ENCODE peak calls at places on chromosomes 7 and 10, in seven cellular contexts. N is neuronal stem cell, U is transverse colon, P is gastrocnemius medialis, T is cardiac muscle cell, Z is left ventricle myocardium inferior, Y is fibroblast of lung. G is an unnamed sample.

GRCh38 chr10:50937230-50937907 is 51.9 kb upstream of the A1CF start:
- DNase-seq in T (peak; percentile 55), Y (peak; percentile 75), P (no peak), U (no peak), N (no peak), Z (no peak), G (no peak)

GRCh38 chr7:81159402-81159801 is 240.6 kb upstream of the SEMA3C start:
- DNase-seq in N (no peak), T (no peak), P (no peak), Z (no peak), Y (no peak), U (no peak), G (no peak)

GRCh38 chr7:121390109-121390508 is 6.0 kb downstream of the FAM3C start:
- DNase-seq in Z (no peak), N (no peak), U (no peak), P (no peak), Y (no peak), T (no peak), G (no peak)

GRCh38 chr7:147412109-147412508 is 1178.5 kb upstream of the C7orf33 start:
- DNase-seq in Z (no peak), Y (no peak), U (no peak), T (no peak), N (no peak), P (no peak), G (no peak)

GRCh38 chr10:120477006-120477722 is 20.1 kb downstream of the PLPP4 start:
- DNase-seq in U (no peak), N (no peak), Y (no peak), P (no peak), Z (no peak), T (no peak), G (no peak)

GRCh38 chr7:50092579-50093411 is at the start of gene ZPBP:
- DNase-seq in Y (peak; percentile 36), P (no peak), T (peak; percentile 47), Z (peak; percentile 13), U (no peak), N (peak; percentile 48), G (no peak)

GRCh38 chr7:91344248-91344647 is 80.0 kb downstream of the FZD1 start:
- DNase-seq in T (no peak), N (no peak), Y (no peak), P (no peak), U (no peak), Z (no peak), G (no peak)

GRCh38 chr7:134701272-134701671 is 54.6 kb downstream of the BPGM start:
- DNase-seq in P (no peak), Y (peak; percentile 29), N (no peak), Z (no peak), T (no peak), U (no peak), G (no peak)

GRCh38 chr10:7505196-7505595 is 94.4 kb upstream of the SFMBT2 start:
- DNase-seq in P (no peak), Z (no peak), U (no peak), N (no peak), T (no peak), Y (no peak), G (no peak)

GRCh38 chr7:14016950-14017349 is 27.5 kb upstream of the ETV1 start:
- DNase-seq in Y (no peak), U (no peak), T (no peak), P (no peak), Z (no peak), N (no peak), G (no peak)

GRCh38 chr10:103244663-103245271 is 920 bp upstream of the RPEL1 start:
- DNase-seq in T (peak; percentile 80), P (peak; percentile 79), Y (peak; percentile 85), N (peak; percentile 80), Z (peak; percentile 60), U (peak; percentile 83), G (peak; percentile 69)

GRCh38 chr10:114486938-114487814 is 82.9 kb upstream of the AFAP1L2 start:
- DNase-seq in P (no peak), N (no peak), U (no peak), T (no peak), Z (no peak), Y (peak; percentile 29), G (no peak)

GRCh38 chr10:62045765-62046521 is 144.4 kb downstream of the ARID5B start:
- DNase-seq in Y (peak; percentile 89), Z (no peak), T (no peak), U (no peak), N (peak; percentile 24), P (no peak), G (no peak)

GRCh38 chr10:17588420-17588819 is 28.8 kb downstream of the HACD1 start:
- DNase-seq in N (no peak), Y (no peak), U (no peak), P (no peak), Z (no peak), T (no peak), G (no peak)

GRCh38 chr10:123862421-123863188 is 29.0 kb downstream of the CPXM2 start:
- DNase-seq in N (no peak), P (no peak), T (no peak), U (no peak), Y (no peak), Z (no peak), G (no peak)

GRCh38 chr7:133434246-133434865 is 181.5 kb downstream of the EXOC4 start:
- DNase-seq in Z (no peak), T (no peak), N (no peak), P (no peak), Y (peak; percentile 67), U (no peak), G (no peak)

GRCh38 chr10:1461016-1461415 is 276.3 kb downstream of the ADARB2 start:
- DNase-seq in Z (no peak), U (no peak), T (no peak), Y (no peak), N (no peak), P (no peak), G (no peak)

GRCh38 chr10:7195118-7195517 is 215.7 kb downstream of the SFMBT2 start:
- DNase-seq in U (no peak), T (no peak), N (no peak), Y (no peak), Z (no peak), P (no peak), G (no peak)

GRCh38 chr7:44740040-44740439 is 8.6 kb upstream of the ZMIZ2 start:
- DNase-seq in P (no peak), N (no peak), Y (no peak), U (no peak), T (no peak), Z (no peak), G (no peak)

GRCh38 chr7:149422914-149423285 is 38.0 kb downstream of the ZNF777 start:
- DNase-seq in T (no peak), Y (no peak), Z (peak; percentile 40), N (no peak), P (no peak), U (peak; percentile 37), G (no peak)

GRCh38 chr7:107614425-107614824 is 34.4 kb downstream of the BCAP29 start:
- DNase-seq in N (no peak), Z (no peak), P (no peak), T (no peak), Y (peak; percentile 67), U (no peak), G (no peak)

GRCh38 chr7:45685619-45686240 is 111.6 kb downstream of the ADCY1 start:
- DNase-seq in Z (no peak), N (no peak), U (no peak), T (no peak), Y (no peak), P (no peak), G (no peak)

GRCh38 chr10:1253476-1254353 is 197.5 kb downstream of the WDR37 start:
- DNase-seq in U (no peak), T (no peak), Y (no peak), Z (no peak), N (no peak), P (no peak), G (no peak)

GRCh38 chr7:27130540-27131389 is at the start of gene HOXA4:
- DNase-seq in Z (peak; percentile 76), P (peak; percentile 94), T (peak; percentile 49), Y (peak; percentile 89), N (no peak), U (peak; percentile 94), G (peak; percentile 90)
- H3K27ac ChIP-seq in Z (peak within 1 kb of the TSS; percentile 77), P (peak within 1 kb of the TSS; percentile 97), T (no peak within 1 kb of the TSS), Y (peak within 1 kb of the TSS; percentile 71), N (no peak within 1 kb of the TSS), U (peak within 1 kb of the TSS; percentile 94), G (peak within 1 kb of the TSS; percentile 82)

DNA sequence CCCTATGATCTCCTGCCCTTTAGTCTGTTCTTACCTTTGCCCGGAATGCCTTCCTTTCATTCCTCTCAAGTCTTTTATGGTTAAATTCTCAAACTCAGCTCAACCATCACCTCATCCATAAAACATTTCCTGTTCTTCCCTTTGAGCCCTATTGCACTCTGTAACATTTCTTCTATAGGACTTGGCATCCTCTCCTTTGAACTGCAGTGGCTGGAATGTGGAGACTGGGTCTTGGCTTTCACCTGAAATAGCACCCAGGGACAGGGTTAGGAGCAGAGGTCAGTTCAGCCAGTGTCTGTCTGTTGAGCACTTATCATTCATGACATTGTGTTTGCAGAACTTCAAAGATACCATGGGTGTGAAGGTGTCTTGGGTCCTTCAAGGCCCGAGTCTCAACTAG is 7.2 kb downstream of the NFE2L3 start:
- DNase-seq in N (no peak), Y (no peak), T (no peak), U (no peak), Z (no peak), P (no peak), G (no peak)
- H3K4me1 ChIP-seq in N (peaks cover 2% of the 10 kb centered on the region), Y (peaks cover 4% of the 10 kb centered on the region), T (peaks cover 8% of the 10 kb centered on the region), U (peaks cover 14% of the 10 kb centered on the region), Z (peaks cover 8% of the 10 kb centered on the region), P (no peaks in the 10 kb centered on the region), G (no peaks in the 10 kb centered on the region)

GRCh38 chr7:77799078-77799964 is 748 bp downstream of the PHTF2 start:
- DNase-seq in U (peak; percentile 37), T (peak; percentile 70), Y (peak; percentile 33), Z (peak; percentile 36), P (peak; percentile 56), N (peak; percentile 57), G (peak; percentile 33)

GRCh38 chr7:77798394-77799077 is at the start of the genes PHTF2 and TMEM60:
- DNase-seq in Y (peak; percentile 100), P (peak; percentile 99), U (peak; percentile 99), N (peak; percentile 99), Z (peak; percentile 99), T (peak; percentile 99), G (peak; percentile 99)

GRCh38 chr7:77797734-77798393 is 370 bp downstream of the TMEM60 start:
- DNase-seq in T (peak; percentile 78), N (no peak), P (no peak), Z (peak; percentile 35), Y (no peak), U (peak; percentile 47), G (no peak)

GRCh38 chr7:77800730-77801129 is 2.2 kb downstream of the PHTF2 start:
- DNase-seq in Z (no peak), T (no peak), P (no peak), U (no peak), Y (no peak), N (no peak), G (no peak)

DNA sequence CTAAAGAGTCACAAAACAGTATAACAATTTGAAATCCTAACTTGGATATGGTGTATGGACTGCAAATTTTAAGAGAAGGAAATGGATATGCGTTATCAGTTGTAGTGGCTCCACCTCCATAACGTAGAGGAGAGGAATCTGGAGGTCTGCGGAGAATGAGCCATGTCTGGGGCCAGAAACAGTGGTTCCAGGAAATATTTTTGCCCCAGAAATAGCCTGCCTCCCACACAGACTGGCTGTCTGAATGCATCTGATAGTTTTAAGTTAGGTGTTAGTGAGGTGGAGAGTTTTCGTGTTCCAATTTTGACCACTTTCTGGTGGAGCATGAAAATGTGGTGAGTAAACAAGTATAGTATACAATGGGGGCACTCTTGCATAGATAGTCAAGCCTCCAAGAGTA is 1.6 kb downstream of the PHTF2 start:
- DNase-seq in P (no peak), U (no peak), N (no peak), Z (no peak), Y (no peak), T (peak; percentile 7), G (no peak)
- H3K27ac ChIP-seq in P (peak overlapping the region; percentile 98), U (peak overlapping the region; percentile 89), N (no peak overlapping the region), Z (peak overlapping the region; percentile 88), Y (no peak overlapping the region), T (peak overlapping the region; percentile 85), G (no peak overlapping the region)

GRCh38 chr7:42573904-42574692 is 337.1 kb upstream of the GLI3 start:
- DNase-seq in T (no peak), N (no peak), U (no peak), P (no peak), Y (peak; percentile 87), Z (no peak), G (no peak)
- H3K4me1 ChIP-seq in T (no peaks in the 10 kb centered on the region), N (no peaks in the 10 kb centered on the region), U (peaks cover 11% of the 10 kb centered on the region), P (no peaks in the 10 kb centered on the region), Y (no peaks in the 10 kb centered on the region), Z (no peaks in the 10 kb centered on the region), G (no peaks in the 10 kb centered on the region)

G was measured in uterus.